ENCODE peak calls at places on chromosomes 13 and 19, in eight cellular contexts. B, F, P, Y, R, N, M and W are unnamed samples.

GRCh38 chr13:46097015-46097414 is 7.8 kb downstream of the CPB2 start:
- DNase-seq in B (no peak), F (no peak), P (no peak), Y (peak; percentile 44), R (no peak), N (no peak), M (no peak), W (no peak)

GRCh38 chr13:45941261-45941660 is 89.7 kb upstream of the SIAH3 start:
- DNase-seq in B (no peak), F (no peak), P (no peak), Y (no peak), R (no peak), N (no peak), M (no peak), W (no peak)

GRCh38 chr13:113393572-113394503 is 29.9 kb upstream of the GRTP1 start:
- DNase-seq in B (peak; percentile 83), F (peak; percentile 99), P (peak; percentile 67), Y (peak; percentile 88), R (peak; percentile 79), N (peak; percentile 63), M (peak; percentile 77), W (peak; percentile 71)

GRCh38 chr19:13505761-13506549 is at the start of gene CACNA1A:
- DNase-seq in B (no peak), F (peak; percentile 90), P (no peak), Y (peak; percentile 5), R (peak; percentile 9), N (no peak), M (no peak), W (no peak)

GRCh38 chr19:970695-971094 is 13.4 kb upstream of the WDR18 start:
- DNase-seq in B (no peak), F (no peak), P (no peak), Y (no peak), R (no peak), N (no peak), M (no peak), W (no peak)

GRCh38 chr19:51064534-51065220 is at the start of gene KLK13:
- DNase-seq in B (peak; percentile 34), F (peak; percentile 46), P (peak; percentile 51), Y (peak; percentile 87), R (no peak), N (no peak), M (no peak), W (no peak)

GRCh38 chr13:32247887-32248286 is 67.3 kb downstream of the ZAR1L start:
- DNase-seq in B (no peak), F (no peak), P (no peak), Y (no peak), R (no peak), N (no peak), M (no peak), W (no peak)

GRCh38 chr13:21478881-21479808 is 20.0 kb upstream of the ZDHHC20 start:
- DNase-seq in B (no peak), F (peak; percentile 73), P (peak; percentile 73), Y (peak; percentile 35), R (peak; percentile 56), N (peak; percentile 59), M (peak; percentile 51), W (no peak)

GRCh38 chr13:31639443-31640163 is 99.7 kb upstream of the RXFP2 start:
- DNase-seq in B (no peak), F (no peak), P (no peak), Y (no peak), R (no peak), N (no peak), M (no peak), W (no peak)

GRCh38 chr13:86881390-86881789 is 789.8 kb upstream of the SLITRK5 start:
- DNase-seq in B (no peak), F (no peak), P (no peak), Y (no peak), R (no peak), N (no peak), M (no peak), W (no peak)

GRCh38 chr13:24274452-24274971 is 34.9 kb upstream of the C1QTNF9 start:
- DNase-seq in B (peak; percentile 62), F (no peak), P (peak; percentile 41), Y (no peak), R (peak; percentile 63), N (no peak), M (peak; percentile 54), W (no peak)

GRCh38 chr13:83150616-83151307 is 731.5 kb downstream of the SLITRK1 start:
- DNase-seq in B (no peak), F (no peak), P (no peak), Y (no peak), R (no peak), N (no peak), M (no peak), W (no peak)

GRCh38 chr13:42876270-42876714 is 94.9 kb downstream of the FAM216B start:
- DNase-seq in B (no peak), F (no peak), P (no peak), Y (no peak), R (no peak), N (no peak), M (no peak), W (no peak)

GRCh38 chr19:19655051-19655594 is 8.4 kb downstream of the ATP13A1 start:
- DNase-seq in B (no peak), F (peak; percentile 68), P (no peak), Y (no peak), R (no peak), N (no peak), M (no peak), W (no peak)

GRCh38 chr19:32890841-32891240 is 21.3 kb upstream of the SLC7A9 start:
- DNase-seq in B (no peak), F (no peak), P (no peak), Y (no peak), R (no peak), N (no peak), M (no peak), W (no peak)

GRCh38 chr13:110444226-110444653 is 117.3 kb downstream of the RAB20 start:
- DNase-seq in B (peak; percentile 31), F (peak; percentile 67), P (no peak), Y (no peak), R (no peak), N (peak; percentile 43), M (peak; percentile 62), W (no peak)

GRCh38 chr19:5625641-5626040 is 2.8 kb downstream of the SAFB start:
- DNase-seq in B (no peak), F (no peak), P (no peak), Y (no peak), R (no peak), N (no peak), M (no peak), W (no peak)

GRCh38 chr19:55563261-55563690 is 17.4 kb downstream of the ZNF579 start:
- DNase-seq in B (peak; percentile 79), F (peak; percentile 83), P (peak; percentile 77), Y (peak; percentile 76), R (no peak), N (no peak), M (no peak), W (no peak)

GRCh38 chr19:33344210-33344609 is 29.3 kb upstream of the CEBPG start:
- DNase-seq in B (no peak), F (no peak), P (peak; percentile 32), Y (no peak), R (no peak), N (no peak), M (peak; percentile 19), W (peak; percentile 51)

DNA sequence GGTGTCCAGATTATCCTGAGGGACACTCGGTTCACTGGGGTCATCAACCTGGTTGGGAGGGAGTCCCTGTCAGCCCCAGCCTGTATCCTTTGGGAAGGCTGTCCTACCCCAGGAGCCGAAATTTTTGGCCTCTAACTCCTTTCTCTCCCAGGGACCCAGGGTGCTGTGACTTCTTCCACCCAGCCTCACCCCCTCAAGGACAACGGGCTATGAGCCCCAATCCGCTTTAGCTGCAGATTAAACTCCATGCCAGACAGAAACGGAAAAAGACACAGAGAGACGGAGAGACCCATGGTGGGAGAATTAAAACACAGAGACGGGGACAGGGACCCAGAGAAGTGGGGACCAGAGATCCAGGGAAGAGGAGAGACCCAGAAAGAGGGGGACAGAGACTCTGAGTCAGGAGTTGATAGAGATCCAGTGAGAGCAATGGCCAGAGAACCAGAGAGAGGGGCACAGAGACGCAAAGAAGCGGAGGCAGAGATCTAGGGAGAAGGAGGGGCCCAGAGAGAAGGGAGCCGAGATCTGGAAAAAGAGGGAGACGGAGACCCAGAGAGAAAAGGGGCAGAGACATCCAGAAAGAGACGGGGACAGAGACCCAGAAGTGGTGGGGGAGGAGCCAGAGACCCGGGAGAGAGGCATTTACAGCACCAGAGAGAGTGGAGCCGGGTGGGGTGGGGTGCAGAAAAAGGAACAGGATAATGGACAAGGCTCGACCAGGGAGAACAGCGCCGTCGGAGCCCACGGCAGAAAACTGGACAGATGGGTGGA is 703 bp downstream of the SLC17A7 start:
- DNase-seq in B (no peak), F (peak; percentile 88), P (no peak), Y (no peak), R (no peak), N (peak; percentile 28), M (no peak), W (no peak)
- H3K27me3 ChIP-seq in B (peaks cover 69% of the 10 kb centered on the region), F (peaks cover 63% of the 10 kb centered on the region), P (peaks cover 63% of the 10 kb centered on the region), Y (no peaks in the 10 kb centered on the region), R (peaks cover 57% of the 10 kb centered on the region), N (no peaks in the 10 kb centered on the region), M (no peaks in the 10 kb centered on the region), W (peaks cover 51% of the 10 kb centered on the region)

GRCh38 chr19:38699647-38700349 is 44.5 kb downstream of the CAPN12 start:
- DNase-seq in B (no peak), F (peak; percentile 65), P (no peak), Y (no peak), R (no peak), N (no peak), M (peak; percentile 16), W (no peak)
- H3K27ac ChIP-seq in B (peak overlapping the region; percentile 91), F (peak overlapping the region; percentile 23), P (peak overlapping the region; percentile 78), Y (peak overlapping the region; percentile 45), R (no peak overlapping the region), N (peak overlapping the region; percentile 71), M (no peak overlapping the region), W (peak overlapping the region; percentile 74)

GRCh38 chr19:17725422-17726078 is 6.3 kb downstream of the MAP1S start:
- DNase-seq in B (no peak), F (peak; percentile 79), P (no peak), Y (no peak), R (peak; percentile 22), N (no peak), M (no peak), W (no peak)
- TF ChIP-seq CTCF in B (no peak), F (peak; percentile 22), P (peak; percentile 37), Y (no peak), R (no peak), N (peak; percentile 8), M (no peak), W (peak; percentile 12)

GRCh38 chr19:53983457-53984289 is 7.8 kb upstream of the CACNG6 start:
- DNase-seq in B (no peak), F (peak; percentile 83), P (no peak), Y (no peak), R (no peak), N (no peak), M (no peak), W (no peak)

GRCh38 chr19:53981408-53981998 is 9.9 kb upstream of the CACNG6 start:
- DNase-seq in B (no peak), F (peak; percentile 86), P (no peak), Y (no peak), R (no peak), N (no peak), M (no peak), W (no peak)

GRCh38 chr19:53982611-53983010 is 8.8 kb upstream of the CACNG6 start:
- DNase-seq in B (peak; percentile 55), F (peak; percentile 86), P (peak; percentile 53), Y (peak; percentile 30), R (peak; percentile 11), N (no peak), M (no peak), W (no peak)

GRCh38 chr19:53980553-53981407 is 10.7 kb upstream of the CACNG6 start:
- DNase-seq in B (no peak), F (peak; percentile 86), P (no peak), Y (no peak), R (no peak), N (no peak), M (no peak), W (peak; percentile 64)

GRCh38 chr19:53982056-53982455 is 9.4 kb upstream of the CACNG6 start:
- DNase-seq in B (no peak), F (peak; percentile 91), P (no peak), Y (peak; percentile 11), R (no peak), N (no peak), M (no peak), W (no peak)
- H3K27me3 ChIP-seq in B (peaks cover 86% of the 10 kb centered on the region), F (peaks cover 43% of the 10 kb centered on the region), P (peaks cover 64% of the 10 kb centered on the region), Y (no peaks in the 10 kb centered on the region), R (peaks cover 35% of the 10 kb centered on the region), N (no peaks in the 10 kb centered on the region), M (no peaks in the 10 kb centered on the region), W (no peaks in the 10 kb centered on the region)